ENCODE peak calls at places on chromosomes 16 and 17, in four cellular contexts. One of them, this sample, is unnamed.
A peak's percentile ranks its signal among the peaks of the same experiment; 100 is the strongest.

GRCh38 chr16:2244926-2245795 is 6.2 kb downstream of the ECI1 start:
- DNase-seq in IMR-90: no peak
- DNase-seq in mesendoderm: no peak
- DNase-seq in H1: no peak
- DNase-seq in this sample: no peak

GRCh38 chr17:68011199-68011665 is 15.0 kb upstream of the C17orf58 start:
- DNase-seq in IMR-90: no peak
- DNase-seq in mesendoderm: peak; percentile 70
- DNase-seq in H1: peak; percentile 92
- DNase-seq in this sample: peak; percentile 90

GRCh38 chr16:15573274-15573895 is 69.6 kb downstream of the MARF1 start:
- DNase-seq in IMR-90: no peak
- DNase-seq in mesendoderm: no peak
- DNase-seq in H1: no peak
- DNase-seq in this sample: no peak

GRCh38 chr17:79534851-79535727 is 75.8 kb downstream of the RBFOX3 start:
- DNase-seq in IMR-90: no peak
- DNase-seq in mesendoderm: no peak
- DNase-seq in H1: no peak
- DNase-seq in this sample: no peak

GRCh38 chr17:35368086-35368824 is 5.2 kb downstream of the SLFN11 start:
- DNase-seq in IMR-90: peak; percentile 22
- DNase-seq in mesendoderm: peak; percentile 16
- DNase-seq in H1: no peak
- DNase-seq in this sample: peak; percentile 43

GRCh38 chr16:3587547-3588110 is 10.4 kb upstream of the NLRC3 start:
- DNase-seq in IMR-90: no peak
- DNase-seq in mesendoderm: peak; percentile 18
- DNase-seq in H1: no peak
- DNase-seq in this sample: no peak

GRCh38 chr16:12618515-12618914 is 185.2 kb downstream of the CPPED1 start:
- DNase-seq in IMR-90: no peak
- DNase-seq in mesendoderm: no peak
- DNase-seq in H1: no peak
- DNase-seq in this sample: no peak

GRCh38 chr16:56450275-56450889 is 750 bp downstream of the NUDT21 start:
- DNase-seq in IMR-90: peak; percentile 14
- DNase-seq in mesendoderm: peak; percentile 45
- DNase-seq in H1: no peak
- DNase-seq in this sample: no peak

GRCh38 chr16:30355954-30356308 is 823 bp upstream of the CD2BP2 start:
- DNase-seq in IMR-90: no peak
- DNase-seq in mesendoderm: no peak
- DNase-seq in H1: no peak
- DNase-seq in this sample: no peak

GRCh38 chr16:67173808-67174705 is 3.7 kb downstream of the NOL3 start:
- DNase-seq in IMR-90: peak; percentile 76
- DNase-seq in mesendoderm: peak; percentile 78
- DNase-seq in H1: peak; percentile 78
- DNase-seq in this sample: peak; percentile 84

GRCh38 chr17:29766796-29767327 is 144.2 kb upstream of the CORO6 start:
- DNase-seq in IMR-90: peak; percentile 5
- DNase-seq in mesendoderm: no peak
- DNase-seq in H1: no peak
- DNase-seq in this sample: no peak

GRCh38 chr17:45311406-45311761 is 5.4 kb downstream of the MAP3K14 start:
- DNase-seq in IMR-90: no peak
- DNase-seq in mesendoderm: no peak
- DNase-seq in H1: no peak
- DNase-seq in this sample: no peak

GRCh38 chr17:16419929-16420271 is 4.5 kb downstream of the TRPV2 start:
- DNase-seq in IMR-90: peak; percentile 86
- DNase-seq in mesendoderm: no peak
- DNase-seq in H1: no peak
- DNase-seq in this sample: no peak

GRCh38 chr17:62680541-62681052 is 53.1 kb downstream of the MRC2 start:
- DNase-seq in IMR-90: no peak
- DNase-seq in mesendoderm: no peak
- DNase-seq in H1: no peak
- DNase-seq in this sample: peak; percentile 50

GRCh38 chr16:50160495-50161164 is 7.5 kb downstream of the TENT4B start:
- DNase-seq in IMR-90: peak; percentile 41
- DNase-seq in mesendoderm: no peak
- DNase-seq in H1: no peak
- DNase-seq in this sample: no peak

GRCh38 chr16:85754403-85754802 is 3.5 kb upstream of the C16orf74 start:
- DNase-seq in IMR-90: no peak
- DNase-seq in mesendoderm: no peak
- DNase-seq in H1: no peak
- DNase-seq in this sample: no peak

GRCh38 chr16:56822966-56823739 is 41.9 kb upstream of the SLC12A3 start:
- DNase-seq in IMR-90: no peak
- DNase-seq in mesendoderm: no peak
- DNase-seq in H1: no peak
- DNase-seq in this sample: no peak

GRCh38 chr16:86298166-86299131 is 211.9 kb upstream of the FOXF1 start:
- DNase-seq in IMR-90: peak; percentile 88
- DNase-seq in mesendoderm: no peak
- DNase-seq in H1: no peak
- DNase-seq in this sample: no peak

GRCh38 chr16:67278773-67279295 is 498 bp upstream of the PLEKHG4 start:
- DNase-seq in IMR-90: no peak
- DNase-seq in mesendoderm: peak; percentile 38
- DNase-seq in H1: peak; percentile 74
- DNase-seq in this sample: peak; percentile 53

GRCh38 chr17:21467196-21467595 is 91.0 kb downstream of the KCNJ12 start:
- DNase-seq in IMR-90: no peak
- DNase-seq in mesendoderm: no peak
- DNase-seq in H1: no peak
- DNase-seq in this sample: no peak

GRCh38 chr16:13866073-13866472 is 53.9 kb upstream of the ERCC4 start:
- DNase-seq in IMR-90: peak; percentile 73
- DNase-seq in mesendoderm: peak; percentile 90
- DNase-seq in H1: peak; percentile 82
- DNase-seq in this sample: peak; percentile 83

GRCh38 chr17:2056221-2057129 is 1.6 kb downstream of the HIC1 start:
- DNase-seq in IMR-90: peak; percentile 64
- DNase-seq in mesendoderm: peak; percentile 72
- DNase-seq in H1: peak; percentile 68
- DNase-seq in this sample: peak; percentile 81

GRCh38 chr16:72848759-72849664 is 198.9 kb downstream of the ZFHX3 start:
- DNase-seq in IMR-90: peak; percentile 89
- DNase-seq in mesendoderm: no peak
- DNase-seq in H1: no peak
- DNase-seq in this sample: no peak

GRCh38 chr17:11612956-11613355 is 14.7 kb downstream of the DNAH9 start:
- DNase-seq in IMR-90: no peak
- DNase-seq in mesendoderm: no peak
- DNase-seq in H1: no peak
- DNase-seq in this sample: no peak

GRCh38 chr17:33745047-33745783 is 452.1 kb upstream of the ASIC2 start:
- DNase-seq in IMR-90: no peak
- DNase-seq in mesendoderm: no peak
- DNase-seq in H1: no peak
- DNase-seq in this sample: no peak
- H3K56ac ChIP-seq in IMR-90: no peak overlapping the region
- H3K56ac ChIP-seq in mesendoderm: no peak overlapping the region
- H3K56ac ChIP-seq in H1: no peak overlapping the region
- H3K56ac ChIP-seq in this sample: no peak overlapping the region

DNA sequence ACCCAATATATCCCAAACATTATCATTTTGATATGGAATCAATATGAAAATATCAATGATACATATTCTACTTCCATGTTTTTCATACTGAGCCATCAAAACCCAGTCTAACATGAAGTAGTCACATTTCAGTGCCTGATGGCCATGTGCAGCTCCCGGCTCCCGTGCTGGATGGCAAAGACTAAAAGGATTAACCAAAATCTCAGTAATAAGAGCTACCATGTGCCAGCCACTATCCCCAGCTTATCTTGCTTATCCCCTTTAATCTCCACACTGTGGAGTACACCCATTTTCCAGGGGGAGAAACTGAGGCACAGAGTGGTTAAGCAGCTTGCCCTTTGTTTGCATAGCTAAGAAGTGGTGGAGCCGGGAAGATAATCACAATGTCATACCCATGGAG is 9.2 kb downstream of the CD300LG start:
- DNase-seq in IMR-90: no peak
- DNase-seq in mesendoderm: no peak
- DNase-seq in H1: no peak
- DNase-seq in this sample: no peak
- H3K56ac ChIP-seq in IMR-90: no peak overlapping the region
- H3K56ac ChIP-seq in mesendoderm: no peak overlapping the region
- H3K56ac ChIP-seq in H1: no peak overlapping the region
- H3K56ac ChIP-seq in this sample: no peak overlapping the region

GRCh38 chr17:59611503-59611902 is 8.2 kb upstream of the CLTC start:
- DNase-seq in IMR-90: no peak
- DNase-seq in mesendoderm: no peak
- DNase-seq in H1: no peak
- DNase-seq in this sample: no peak
- H3K56ac ChIP-seq in IMR-90: no peak overlapping the region
- H3K56ac ChIP-seq in mesendoderm: no peak overlapping the region
- H3K56ac ChIP-seq in H1: no peak overlapping the region
- H3K56ac ChIP-seq in this sample: no peak overlapping the region

DNA sequence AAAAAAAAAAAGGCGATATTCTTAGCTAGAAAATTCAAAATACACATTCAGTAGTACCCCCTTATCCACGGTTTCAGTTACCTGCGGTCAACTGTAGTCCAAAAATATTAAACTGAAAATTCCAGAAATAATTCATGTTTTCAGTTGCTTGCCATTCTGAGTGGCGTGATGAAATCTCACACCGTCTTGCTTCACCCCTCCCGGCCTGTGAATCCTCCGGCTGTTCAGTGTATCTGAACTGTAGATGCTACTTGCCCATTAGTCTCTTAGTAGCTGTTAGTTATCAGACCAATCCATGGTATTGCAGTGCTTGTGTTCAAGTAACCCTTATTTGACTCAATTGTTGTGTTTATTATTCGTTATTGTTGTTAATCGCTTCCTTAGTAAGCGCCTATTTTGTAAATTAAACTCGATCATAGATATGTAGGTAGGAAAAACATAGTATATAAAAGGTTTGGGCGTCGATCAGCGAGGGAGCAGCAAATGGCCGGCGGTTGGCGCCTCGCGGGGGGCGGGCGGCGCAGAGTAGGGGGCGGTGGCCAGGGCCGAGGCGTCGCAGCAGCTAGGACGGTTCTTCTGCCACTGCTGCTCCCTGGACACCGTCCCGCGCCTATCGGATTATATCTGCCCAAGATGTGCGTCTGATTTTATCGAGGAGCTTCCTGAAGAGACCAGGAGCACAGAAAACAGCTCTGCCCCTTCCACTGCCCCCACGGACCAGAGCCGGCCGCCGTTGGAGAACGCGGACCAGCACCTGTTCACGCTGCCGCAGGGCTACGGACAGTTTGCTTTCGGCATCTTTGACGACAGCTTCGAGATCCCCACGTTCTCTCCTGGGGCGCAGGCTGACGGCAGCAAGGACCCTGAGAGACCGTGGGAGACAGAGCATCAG is 39.8 kb upstream of the AKAP1 start:
- DNase-seq in IMR-90: no peak
- DNase-seq in mesendoderm: no peak
- DNase-seq in H1: no peak
- DNase-seq in this sample: no peak
- H3K56ac ChIP-seq in IMR-90: no peak overlapping the region
- H3K56ac ChIP-seq in mesendoderm: no peak overlapping the region
- H3K56ac ChIP-seq in H1: no peak overlapping the region
- H3K56ac ChIP-seq in this sample: no peak overlapping the region

GRCh38 chr17:7887482-7888183 is 956 bp upstream of the CHD3 start:
- DNase-seq in IMR-90: peak; percentile 98
- DNase-seq in mesendoderm: peak; percentile 86
- DNase-seq in H1: peak; percentile 77
- DNase-seq in this sample: peak; percentile 87
- H3K56ac ChIP-seq in IMR-90: peak overlapping the region; percentile 75
- H3K56ac ChIP-seq in mesendoderm: peak overlapping the region; percentile 97
- H3K56ac ChIP-seq in H1: no peak overlapping the region
- H3K56ac ChIP-seq in this sample: no peak overlapping the region

GRCh38 chr17:81821147-81821546 is 11.9 kb downstream of the MCRIP1 start:
- DNase-seq in IMR-90: no peak
- DNase-seq in mesendoderm: no peak
- DNase-seq in H1: no peak
- DNase-seq in this sample: no peak
- H3K56ac ChIP-seq in IMR-90: no peak overlapping the region
- H3K56ac ChIP-seq in mesendoderm: no peak overlapping the region
- H3K56ac ChIP-seq in H1: no peak overlapping the region
- H3K56ac ChIP-seq in this sample: no peak overlapping the region

DNA sequence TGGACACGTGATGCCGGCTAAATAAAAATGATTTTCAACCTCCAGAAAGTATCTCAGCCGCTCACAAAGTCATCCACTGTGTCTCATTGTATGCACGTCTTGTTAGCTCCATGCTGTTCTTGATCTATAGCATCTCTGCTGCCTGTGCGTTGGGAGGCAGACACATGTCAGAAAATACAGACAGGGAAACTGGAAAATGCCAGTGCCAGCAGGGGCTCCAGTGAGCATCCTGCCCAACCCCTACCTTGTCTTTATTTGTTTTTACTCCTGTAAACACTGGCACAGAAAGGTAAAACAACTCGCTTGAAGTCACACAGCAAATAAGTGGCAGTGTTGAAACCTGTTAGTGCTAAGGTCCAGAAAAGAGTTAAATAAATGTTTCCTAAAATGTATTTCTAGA is 208.1 kb upstream of the ASIC2 start:
- DNase-seq in IMR-90: no peak
- DNase-seq in mesendoderm: no peak
- DNase-seq in H1: no peak
- DNase-seq in this sample: no peak
- H3K56ac ChIP-seq in IMR-90: no peak overlapping the region
- H3K56ac ChIP-seq in mesendoderm: no peak overlapping the region
- H3K56ac ChIP-seq in H1: no peak overlapping the region
- H3K56ac ChIP-seq in this sample: no peak overlapping the region